ENCODE peak calls at places on chromosomes 1 and 21, in eight cellular contexts. J is psoas muscle, O is PC-9, R is esophagus squamous epithelium, N is IMR-90, G is uterus, F is aorta, B is lower lobe of right lung. M is an unnamed sample.

GRCh38 chr1:216293673-216294072 is 129.6 kb downstream of the USH2A start:
- DNase-seq in J (no peak), O (no peak), R (no peak), N (peak; percentile 94), G (no peak), F (no peak), B (no peak), M (no peak)

GRCh38 chr1:89907669-89908293 is 86.9 kb downstream of the LRRC8D start:
- DNase-seq in J (no peak), O (no peak), R (no peak), N (peak; percentile 82), G (no peak), F (no peak), B (no peak), M (no peak)

GRCh38 chr21:46431884-46432488 is 26.7 kb upstream of the DIP2A start:
- DNase-seq in J (peak; percentile 58), O (no peak), R (no peak), N (no peak), G (no peak), F (no peak), B (peak; percentile 70), M (no peak)

GRCh38 chr1:1614204-1614953 is 921 bp upstream of the MIB2 start:
- DNase-seq in J (peak; percentile 54), O (peak; percentile 17), R (no peak), N (peak; percentile 88), G (no peak), F (peak; percentile 80), B (peak; percentile 80), M (no peak)

GRCh38 chr1:12480748-12481362 is 137.2 kb downstream of the DHRS3 start:
- DNase-seq in J (no peak), O (peak; percentile 73), R (no peak), N (peak; percentile 96), G (no peak), F (no peak), B (no peak), M (no peak)

GRCh38 chr1:160117709-160118183 is 2.2 kb downstream of the ATP1A2 start:
- DNase-seq in J (peak; percentile 86), O (no peak), R (no peak), N (peak; percentile 31), G (no peak), F (no peak), B (no peak), M (no peak)

GRCh38 chr21:39022035-39022900 is 161.0 kb downstream of the PSMG1 start:
- DNase-seq in J (no peak), O (peak; percentile 60), R (no peak), N (no peak), G (no peak), F (no peak), B (no peak), M (no peak)

GRCh38 chr1:79587229-79587628 is 580.7 kb upstream of the ADGRL4 start:
- DNase-seq in J (no peak), O (no peak), R (no peak), N (peak; percentile 3), G (no peak), F (no peak), B (no peak), M (no peak)

GRCh38 chr1:12174789-12175455 is 8.1 kb downstream of the TNFRSF1B start:
- DNase-seq in J (peak; percentile 78), O (no peak), R (no peak), N (no peak), G (peak; percentile 64), F (peak; percentile 76), B (peak; percentile 64), M (no peak)

GRCh38 chr1:210231846-210232523 is 611 bp upstream of the SERTAD4 start:
- DNase-seq in J (no peak), O (no peak), R (no peak), N (no peak), G (peak; percentile 46), F (no peak), B (no peak), M (no peak)

GRCh38 chr1:12127206-12127810 is 39.5 kb upstream of the TNFRSF1B start:
- DNase-seq in J (no peak), O (no peak), R (no peak), N (no peak), G (no peak), F (no peak), B (no peak), M (no peak)

GRCh38 chr21:43919283-43919682 is 54.3 kb downstream of the AGPAT3 start:
- DNase-seq in J (no peak), O (no peak), R (no peak), N (no peak), G (no peak), F (no peak), B (no peak), M (no peak)

GRCh38 chr1:57424231-57425027 is 569 bp upstream of the DAB1 start:
- DNase-seq in J (peak; percentile 53), O (no peak), R (no peak), N (peak; percentile 41), G (no peak), F (no peak), B (no peak), M (peak; percentile 30)

GRCh38 chr1:66275083-66275482 is 258.9 kb upstream of the SGIP1 start:
- DNase-seq in J (no peak), O (no peak), R (no peak), N (no peak), G (no peak), F (no peak), B (no peak), M (no peak)

GRCh38 chr1:234864116-234864515 is 254.1 kb upstream of the IRF2BP2 start:
- DNase-seq in J (no peak), O (no peak), R (no peak), N (no peak), G (peak; percentile 6), F (no peak), B (no peak), M (no peak)

GRCh38 chr1:212712451-212713303 is 13.0 kb upstream of the BATF3 start:
- DNase-seq in J (no peak), O (no peak), R (no peak), N (peak; percentile 90), G (no peak), F (no peak), B (no peak), M (no peak)

GRCh38 chr1:169363046-169363756 is 4.4 kb downstream of the NME7 start:
- DNase-seq in J (no peak), O (peak; percentile 22), R (no peak), N (peak; percentile 94), G (no peak), F (no peak), B (no peak), M (no peak)

GRCh38 chr1:169364948-169365347 is 2.6 kb downstream of the NME7 start:
- DNase-seq in J (no peak), O (peak; percentile 48), R (no peak), N (no peak), G (no peak), F (no peak), B (no peak), M (peak; percentile 73)

GRCh38 chr1:52403566-52404115 is 582 bp downstream of the ORC1 start:
- DNase-seq in J (no peak), O (no peak), R (no peak), N (peak; percentile 84), G (no peak), F (no peak), B (no peak), M (no peak)

GRCh38 chr1:64082459-64082858 is 121.0 kb upstream of the UBE2U start:
- DNase-seq in J (peak; percentile 41), O (no peak), R (no peak), N (peak; percentile 61), G (no peak), F (peak; percentile 80), B (no peak), M (no peak)

GRCh38 chr1:184035719-184036516 is 1.6 kb downstream of the COLGALT2 start:
- DNase-seq in J (no peak), O (no peak), R (no peak), N (no peak), G (no peak), F (no peak), B (no peak), M (no peak)
- H3K4me3 ChIP-seq in J (peak overlapping the region; percentile 75), O (no peak overlapping the region), R (peak overlapping the region; percentile 64), N (peak overlapping the region; percentile 96), G (peak overlapping the region; percentile 49), F (peak overlapping the region; percentile 46), B (peak overlapping the region; percentile 69), M (peak overlapping the region; percentile 28)

DNA sequence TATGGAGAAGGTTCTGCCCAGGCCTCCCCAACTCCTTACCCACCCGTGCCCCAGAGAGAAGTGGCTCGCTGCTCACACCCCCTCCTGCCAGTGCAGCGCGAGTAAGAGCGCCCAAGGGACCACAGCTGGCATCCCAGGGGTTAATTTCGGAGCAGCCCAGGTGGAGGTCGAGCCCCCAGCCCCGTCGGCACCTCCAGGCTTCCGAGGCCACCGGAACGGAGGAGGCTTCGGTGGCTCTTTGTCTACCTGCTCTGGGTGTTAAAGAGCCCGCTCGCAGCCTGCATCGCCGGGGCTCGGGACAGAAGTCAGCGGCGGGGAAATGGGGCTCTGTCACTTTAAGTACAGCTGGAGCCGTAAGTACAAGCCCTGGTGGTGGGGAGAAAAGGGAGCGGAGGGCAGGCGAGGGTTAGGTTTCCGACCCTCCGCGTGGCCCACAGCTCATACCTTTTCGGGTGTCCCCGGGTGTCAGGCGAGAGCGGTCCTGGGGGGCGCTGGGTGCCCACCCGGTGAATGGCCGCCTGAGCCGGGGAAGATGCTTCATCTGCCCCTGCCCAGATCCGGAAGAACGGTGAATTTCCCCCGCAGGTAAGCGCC is 89.4 kb upstream of the IPO9 start:
- DNase-seq in J (no peak), O (peak; percentile 79), R (no peak), N (no peak), G (peak; percentile 52), F (peak; percentile 85), B (peak; percentile 70), M (no peak)
- H3K4me1 ChIP-seq in J (peaks cover 14% of the 10 kb centered on the region), O (peaks cover 23% of the 10 kb centered on the region), R (peaks cover 86% of the 10 kb centered on the region), N (peaks cover 44% of the 10 kb centered on the region), G (no peaks in the 10 kb centered on the region), F (peaks cover 3% of the 10 kb centered on the region), B (peaks cover 41% of the 10 kb centered on the region), M (peaks cover 25% of the 10 kb centered on the region)

GRCh38 chr1:167722870-167723251 is 1.1 kb downstream of the MPZL1 start:
- DNase-seq in J (no peak), O (no peak), R (no peak), N (no peak), G (no peak), F (no peak), B (no peak), M (no peak)

GRCh38 chr1:167722152-167722869 is 529 bp downstream of the MPZL1 start:
- DNase-seq in J (peak; percentile 65), O (peak; percentile 47), R (no peak), N (peak; percentile 19), G (no peak), F (peak; percentile 82), B (no peak), M (no peak)

GRCh38 chr1:167726038-167726437 is 4.3 kb downstream of the MPZL1 start:
- DNase-seq in J (no peak), O (no peak), R (no peak), N (no peak), G (no peak), F (no peak), B (no peak), M (no peak)

GRCh38 chr1:167721617-167722151 is at the start of gene MPZL1:
- DNase-seq in J (peak; percentile 97), O (peak; percentile 94), R (peak; percentile 53), N (peak; percentile 92), G (peak; percentile 98), F (peak; percentile 98), B (peak; percentile 96), M (peak; percentile 89)

GRCh38 chr1:167723707-167724323 is 2.0 kb downstream of the MPZL1 start:
- DNase-seq in J (no peak), O (no peak), R (no peak), N (no peak), G (no peak), F (no peak), B (no peak), M (no peak)
- H3K4me3 ChIP-seq in J (peak overlapping the region; percentile 96), O (peak overlapping the region; percentile 74), R (peak overlapping the region; percentile 92), N (peak overlapping the region; percentile 89), G (no peak overlapping the region), F (peak overlapping the region; percentile 96), B (peak overlapping the region; percentile 97), M (no peak overlapping the region)

GRCh38 chr1:6353605-6353947 is 40.0 kb downstream of the ACOT7 start:
- DNase-seq in J (no peak), O (no peak), R (no peak), N (no peak), G (no peak), F (no peak), B (no peak), M (no peak)
- H3K4me1 ChIP-seq in J (peaks cover 29% of the 10 kb centered on the region), O (peaks cover 9% of the 10 kb centered on the region), R (peaks cover 95% of the 10 kb centered on the region), N (peaks cover 12% of the 10 kb centered on the region), G (no peaks in the 10 kb centered on the region), F (peaks cover 2% of the 10 kb centered on the region), B (peaks cover 43% of the 10 kb centered on the region), M (peaks cover 54% of the 10 kb centered on the region)

M was measured in RWPE2.